ENCODE peak calls at places on chromosomes 11 and 22, in ten cellular contexts. M is fibroblast of lung, Z is AG09309, B is fibroblast of villous mesenchyme, Q is fibroblast of mammary gland, V is GM23248, Y is fibroblast of pulmonary artery, F is tibial artery, C is right lobe of liver, R is astrocyte of the spinal cord. E is an unnamed sample.
A peak's percentile ranks its signal among the peaks of the same experiment; 100 is the strongest.

GRCh38 chr11:84232511-84232910 is 946.3 kb upstream of the CCDC90B start:
- DNase-seq in M (no peak), Z (no peak), B (no peak), Q (no peak), V (no peak), Y (no peak), F (no peak), C (no peak), R (no peak), E (no peak)

GRCh38 chr11:108568183-108568858 is 25.2 kb downstream of the EXPH5 start:
- DNase-seq in M (no peak), Z (no peak), B (no peak), Q (no peak), V (no peak), Y (no peak), F (no peak), C (peak; percentile 88), R (no peak), E (peak; percentile 16)

GRCh38 chr11:116595305-116595880 is 177.4 kb downstream of the BUD13 start:
- DNase-seq in M (no peak), Z (no peak), B (no peak), Q (no peak), V (no peak), Y (no peak), F (no peak), C (peak; percentile 49), R (no peak), E (no peak)

GRCh38 chr22:20422271-20422958 is 15.2 kb downstream of the SCARF2 start:
- DNase-seq in M (peak; percentile 66), Z (peak; percentile 61), B (peak; percentile 28), Q (peak; percentile 30), V (peak; percentile 82), Y (no peak), F (no peak), C (no peak), R (peak; percentile 67), E (no peak)

GRCh38 chr11:1832181-1832988 is 2.4 kb upstream of the SYT8 start:
- DNase-seq in M (peak; percentile 14), Z (no peak), B (peak; percentile 4), Q (no peak), V (peak; percentile 28), Y (peak; percentile 14), F (no peak), C (peak; percentile 72), R (peak; percentile 14), E (peak; percentile 56)

GRCh38 chr11:96187779-96188624 is 155.0 kb downstream of the MAML2 start:
- DNase-seq in M (peak; percentile 97), Z (peak; percentile 59), B (peak; percentile 65), Q (peak; percentile 91), V (peak; percentile 95), Y (peak; percentile 80), F (no peak), C (no peak), R (peak; percentile 92), E (peak; percentile 29)

GRCh38 chr11:60971520-60971919 is at the start of gene CD6:
- DNase-seq in M (no peak), Z (no peak), B (no peak), Q (no peak), V (no peak), Y (no peak), F (no peak), C (no peak), R (no peak), E (no peak)

GRCh38 chr22:17589810-17590375 is 26.6 kb downstream of the SLC25A18 start:
- DNase-seq in M (no peak), Z (no peak), B (no peak), Q (no peak), V (no peak), Y (no peak), F (peak; percentile 56), C (no peak), R (no peak), E (no peak)

GRCh38 chr11:2526808-2527381 is 82.1 kb downstream of the KCNQ1 start:
- DNase-seq in M (no peak), Z (no peak), B (no peak), Q (no peak), V (peak; percentile 38), Y (no peak), F (peak; percentile 75), C (peak; percentile 61), R (no peak), E (peak; percentile 37)

DNA sequence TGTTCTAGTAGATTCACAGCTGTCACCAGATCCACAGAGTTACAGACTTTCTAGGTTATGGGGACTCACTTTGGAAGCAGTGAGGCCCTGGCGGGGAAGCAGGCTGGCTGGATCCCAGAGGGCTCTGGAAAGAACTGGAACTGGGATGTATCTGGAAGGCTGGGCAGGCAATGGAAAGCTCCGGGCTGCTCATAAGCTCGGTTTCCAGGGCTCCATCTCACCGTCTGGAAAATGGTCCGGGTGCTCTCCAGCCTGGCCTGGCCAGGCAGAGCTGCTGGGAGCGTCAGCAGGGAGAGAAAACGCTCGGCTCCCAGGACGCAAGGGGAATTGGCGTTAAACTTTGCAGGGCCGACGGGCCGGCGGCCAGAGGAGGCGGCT is 339 bp upstream of the SEZ6L start:
- DNase-seq in M (peak; percentile 6), Z (no peak), B (no peak), Q (no peak), V (peak; percentile 39), Y (no peak), F (no peak), C (no peak), R (no peak), E (peak; percentile 13)
- H3K4me3 ChIP-seq in M (no peak overlapping the region), Z (no peak overlapping the region), B (no peak overlapping the region), Q (no peak overlapping the region), V (peak overlapping the region; percentile 51), Y (no peak overlapping the region), F (peak overlapping the region; percentile 39), C (no peak overlapping the region), R (no peak overlapping the region), E (peak overlapping the region; percentile 65)

GRCh38 chr22:46147471-46148267 is 2.7 kb upstream of the PPARA start:
- DNase-seq in M (no peak), Z (no peak), B (no peak), Q (no peak), V (no peak), Y (no peak), F (no peak), C (peak; percentile 96), R (no peak), E (peak; percentile 69)

GRCh38 chr22:46149493-46149997 is 781 bp upstream of the PPARA start:
- DNase-seq in M (no peak), Z (no peak), B (peak; percentile 30), Q (no peak), V (peak; percentile 54), Y (peak; percentile 10), F (peak; percentile 89), C (peak; percentile 95), R (peak; percentile 10), E (peak; percentile 70)

GRCh38 chr22:46149998-46150549 is at the start of gene PPARA:
- DNase-seq in M (peak; percentile 62), Z (peak; percentile 3), B (peak; percentile 81), Q (peak; percentile 56), V (peak; percentile 87), Y (peak; percentile 74), F (peak; percentile 95), C (peak; percentile 95), R (peak; percentile 39), E (peak; percentile 94)

GRCh38 chr22:46148336-46148735 is 2.0 kb upstream of the PPARA start:
- DNase-seq in M (no peak), Z (no peak), B (no peak), Q (no peak), V (no peak), Y (no peak), F (no peak), C (peak; percentile 80), R (no peak), E (no peak)

DNA sequence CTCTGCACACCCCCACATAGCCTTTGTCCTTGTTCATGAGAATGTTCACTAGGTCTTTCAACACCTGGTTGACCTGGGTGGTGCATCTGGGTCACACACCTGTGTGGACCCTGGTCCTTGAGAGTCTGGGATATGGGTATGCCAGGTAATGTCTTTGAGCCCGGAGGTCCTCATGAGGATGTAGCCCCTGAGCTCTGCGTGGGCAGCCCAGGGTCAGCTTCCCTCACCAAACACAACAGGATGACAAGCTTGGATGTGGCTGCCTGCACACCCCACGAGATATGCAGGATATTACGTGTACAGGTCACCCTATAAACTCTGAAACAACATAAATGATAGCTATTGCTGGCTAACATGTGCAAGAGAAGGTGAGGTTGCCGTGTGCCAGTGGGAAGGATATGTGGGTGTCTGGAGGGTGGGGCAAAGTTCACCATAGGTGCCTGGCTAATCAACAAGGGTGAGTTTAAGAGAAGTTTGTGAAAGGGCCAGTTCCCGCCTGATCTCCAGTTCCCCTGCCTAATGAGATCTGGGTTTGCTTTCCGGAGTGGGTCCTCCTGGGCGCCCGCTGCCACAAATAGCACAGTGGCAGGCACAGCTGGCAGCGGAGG is 1.3 kb upstream of the PPARA start:
- DNase-seq in M (no peak), Z (no peak), B (no peak), Q (no peak), V (no peak), Y (no peak), F (no peak), C (peak; percentile 53), R (no peak), E (no peak)
- H3K4me3 ChIP-seq in M (no peak overlapping the region), Z (peak overlapping the region; percentile 69), B (peak overlapping the region; percentile 78), Q (peak overlapping the region; percentile 52), V (peak overlapping the region; percentile 91), Y (peak overlapping the region; percentile 56), F (peak overlapping the region; percentile 92), C (peak overlapping the region; percentile 70), R (no peak overlapping the region), E (peak overlapping the region; percentile 79)

GRCh38 chr22:38874529-38875222 is 2.7 kb upstream of the CBX6 start:
- DNase-seq in M (no peak), Z (no peak), B (no peak), Q (no peak), V (no peak), Y (no peak), F (peak; percentile 47), C (no peak), R (no peak), E (no peak)

GRCh38 chr22:38872831-38873248 is 824 bp upstream of the CBX6 start:
- DNase-seq in M (peak; percentile 49), Z (no peak), B (peak; percentile 48), Q (no peak), V (peak; percentile 73), Y (peak; percentile 36), F (peak; percentile 81), C (peak; percentile 72), R (peak; percentile 33), E (peak; percentile 76)

GRCh38 chr22:38871360-38872171 is 450 bp downstream of the CBX6 start:
- DNase-seq in M (no peak), Z (no peak), B (peak; percentile 20), Q (no peak), V (peak; percentile 64), Y (no peak), F (peak; percentile 68), C (peak; percentile 59), R (no peak), E (no peak)

GRCh38 chr22:38872172-38872830 is at the start of gene CBX6:
- DNase-seq in M (peak; percentile 91), Z (peak; percentile 59), B (peak; percentile 93), Q (peak; percentile 86), V (peak; percentile 98), Y (peak; percentile 93), F (peak; percentile 97), C (peak; percentile 96), R (peak; percentile 95), E (peak; percentile 98)

GRCh38 chr22:38873469-38874411 is 1.7 kb upstream of the CBX6 start:
- DNase-seq in M (no peak), Z (no peak), B (no peak), Q (no peak), V (peak; percentile 11), Y (no peak), F (peak; percentile 59), C (no peak), R (no peak), E (no peak)
- H3K4me3 ChIP-seq in M (peak overlapping the region; percentile 73), Z (no peak overlapping the region), B (peak overlapping the region; percentile 81), Q (no peak overlapping the region), V (peak overlapping the region; percentile 79), Y (no peak overlapping the region), F (peak overlapping the region; percentile 93), C (no peak overlapping the region), R (no peak overlapping the region), E (peak overlapping the region; percentile 74)

GRCh38 chr11:73189315-73189714 is 28.8 kb upstream of the P2RY2 start:
- DNase-seq in M (no peak), Z (no peak), B (no peak), Q (no peak), V (no peak), Y (no peak), F (peak; percentile 74), C (no peak), R (no peak), E (no peak)
- H3K4me3 ChIP-seq in M (no peak overlapping the region), Z (no peak overlapping the region), B (no peak overlapping the region), Q (no peak overlapping the region), V (no peak overlapping the region), Y (no peak overlapping the region), F (no peak overlapping the region), C (no peak overlapping the region), R (no peak overlapping the region), E (no peak overlapping the region)

E was measured in left ventricle myocardium inferior.